ENCODE peak calls at places on chromosomes 6 and 20, in six cellular contexts. J is GM20000, B is GM19239, X is GM23338, P is HTR-8/SVneo, Y is lung microvascular endothelial cell. A is an unnamed sample.

GRCh38 chr20:20894753-20895152 is 182.3 kb upstream of the RALGAPA2 start:
- DNase-seq in Y (no peak), J (no peak), P (no peak), X (peak; percentile 19), B (no peak), A (no peak)

GRCh38 chr6:41706876-41707564 is 28.4 kb downstream of the TFEB start:
- DNase-seq in J (peak; percentile 53), B (no peak), Y (peak; percentile 6), X (no peak), P (no peak), A (no peak)

GRCh38 chr6:123829302-123829953 is 25.8 kb downstream of the NKAIN2 start:
- DNase-seq in Y (peak; percentile 2), J (no peak), B (no peak), X (no peak), P (no peak), A (no peak)

GRCh38 chr20:17570347-17571152 is 675 bp downstream of the DSTN start:
- DNase-seq in B (no peak), Y (peak; percentile 54), J (no peak), P (no peak), X (peak; percentile 69), A (peak; percentile 64)

GRCh38 chr6:129105793-129106192 is 222.9 kb downstream of the LAMA2 start:
- DNase-seq in P (no peak), B (no peak), Y (peak; percentile 15), X (no peak), J (no peak), A (no peak)

GRCh38 chr6:6007311-6008113 is 787 bp upstream of the NRN1 start:
- DNase-seq in B (no peak), P (no peak), X (peak; percentile 82), Y (peak; percentile 51), J (peak; percentile 80), A (no peak)

GRCh38 chr6:18034798-18035202 is 47.4 kb upstream of the KIF13A start:
- DNase-seq in X (no peak), J (no peak), P (no peak), Y (peak; percentile 16), B (no peak), A (no peak)

GRCh38 chr6:27260836-27261375 is 13.4 kb downstream of the PRSS16 start:
- DNase-seq in P (no peak), Y (no peak), J (no peak), B (no peak), X (peak; percentile 56), A (no peak)

GRCh38 chr6:30518505-30518850 is 29.2 kb downstream of the HLA-E start:
- DNase-seq in P (no peak), Y (no peak), J (no peak), B (no peak), X (peak; percentile 42), A (no peak)

GRCh38 chr20:33993800-33994623 is at the start of gene RALY:
- DNase-seq in P (peak; percentile 58), Y (peak; percentile 83), X (peak; percentile 89), B (peak; percentile 58), J (peak; percentile 91), A (peak; percentile 85)

GRCh38 chr6:63674635-63675034 is 39.0 kb downstream of the PHF3 start:
- DNase-seq in P (no peak), B (no peak), J (no peak), X (no peak), Y (peak; percentile 2), A (no peak)

GRCh38 chr6:107534762-107535161 is 44.8 kb downstream of the SOBP start:
- DNase-seq in X (peak; percentile 56), P (no peak), J (no peak), B (no peak), Y (no peak), A (no peak)

GRCh38 chr6:25053875-25054371 is 118.2 kb upstream of the RIPOR2 start:
- DNase-seq in J (peak; percentile 46), B (no peak), X (no peak), P (no peak), Y (peak; percentile 4), A (no peak)

GRCh38 chr6:90098025-90098474 is 198.6 kb downstream of the BACH2 start:
- DNase-seq in B (no peak), J (no peak), X (no peak), Y (peak; percentile 12), P (peak; percentile 5), A (peak; percentile 75)

GRCh38 chr20:34403908-34404307 is 40.8 kb downstream of the ITCH start:
- DNase-seq in B (no peak), P (no peak), J (peak; percentile 43), X (no peak), Y (no peak), A (no peak)

A was measured in ureter.